ENCODE peak calls at places on chromosomes 13 and 19, in nine cellular contexts. One of them, this sample, is unnamed.

GRCh38 chr19:52991484-52991883 is 22.2 kb upstream of the ERVV-1 start:
- DNase-seq in EH: peak; percentile 88
- DNase-seq in DMS153: no peak
- DNase-seq in M059J: peak; percentile 95
- DNase-seq in activated T-helper 9 cell treated with anti-CD3 and anti-CD28 coated beads, Interleukin-2, amount 50 U/mL, for 16 hours: no peak
- DNase-seq in GDM1: no peak
- DNase-seq in pancreas: no peak
- DNase-seq in activated T-cell treated with anti-CD3 and anti-CD28 coated beads, Interleukin-2, amount 50 U/mL, for 48 hours: no peak
- DNase-seq in AG09309: peak; percentile 2
- DNase-seq in this sample: no peak

GRCh38 chr19:49431330-49431749 is 6.2 kb downstream of the GFY start:
- DNase-seq in EH: no peak
- DNase-seq in DMS153: no peak
- DNase-seq in M059J: no peak
- DNase-seq in activated T-helper 9 cell treated with anti-CD3 and anti-CD28 coated beads, Interleukin-2, amount 50 U/mL, for 16 hours: no peak
- DNase-seq in GDM1: no peak
- DNase-seq in pancreas: no peak
- DNase-seq in activated T-cell treated with anti-CD3 and anti-CD28 coated beads, Interleukin-2, amount 50 U/mL, for 48 hours: peak; percentile 65
- DNase-seq in AG09309: no peak
- DNase-seq in this sample: no peak

GRCh38 chr19:5243878-5244277 is 96.7 kb downstream of the PTPRS start:
- DNase-seq in EH: no peak
- DNase-seq in DMS153: no peak
- DNase-seq in M059J: no peak
- DNase-seq in activated T-helper 9 cell treated with anti-CD3 and anti-CD28 coated beads, Interleukin-2, amount 50 U/mL, for 16 hours: no peak
- DNase-seq in GDM1: no peak
- DNase-seq in pancreas: no peak
- DNase-seq in activated T-cell treated with anti-CD3 and anti-CD28 coated beads, Interleukin-2, amount 50 U/mL, for 48 hours: no peak
- DNase-seq in AG09309: no peak
- DNase-seq in this sample: no peak

GRCh38 chr13:49443327-49443688 is 556 bp downstream of the CAB39L start:
- DNase-seq in EH: peak; percentile 57
- DNase-seq in DMS153: no peak
- DNase-seq in M059J: peak; percentile 46
- DNase-seq in activated T-helper 9 cell treated with anti-CD3 and anti-CD28 coated beads, Interleukin-2, amount 50 U/mL, for 16 hours: no peak
- DNase-seq in GDM1: no peak
- DNase-seq in pancreas: no peak
- DNase-seq in activated T-cell treated with anti-CD3 and anti-CD28 coated beads, Interleukin-2, amount 50 U/mL, for 48 hours: no peak
- DNase-seq in AG09309: no peak
- DNase-seq in this sample: no peak

GRCh38 chr19:16325671-16326400 is 1.2 kb downstream of the KLF2 start:
- DNase-seq in EH: peak; percentile 44
- DNase-seq in DMS153: no peak
- DNase-seq in M059J: no peak
- DNase-seq in activated T-helper 9 cell treated with anti-CD3 and anti-CD28 coated beads, Interleukin-2, amount 50 U/mL, for 16 hours: peak; percentile 34
- DNase-seq in GDM1: no peak
- DNase-seq in pancreas: peak; percentile 39
- DNase-seq in activated T-cell treated with anti-CD3 and anti-CD28 coated beads, Interleukin-2, amount 50 U/mL, for 48 hours: peak; percentile 56
- DNase-seq in AG09309: no peak
- DNase-seq in this sample: peak; percentile 64

GRCh38 chr13:46598140-46598819 is 45.3 kb downstream of the LRCH1 start:
- DNase-seq in EH: no peak
- DNase-seq in DMS153: no peak
- DNase-seq in M059J: no peak
- DNase-seq in activated T-helper 9 cell treated with anti-CD3 and anti-CD28 coated beads, Interleukin-2, amount 50 U/mL, for 16 hours: no peak
- DNase-seq in GDM1: peak; percentile 41
- DNase-seq in pancreas: no peak
- DNase-seq in activated T-cell treated with anti-CD3 and anti-CD28 coated beads, Interleukin-2, amount 50 U/mL, for 48 hours: no peak
- DNase-seq in AG09309: no peak
- DNase-seq in this sample: no peak

GRCh38 chr19:14187586-14187985 is 18.4 kb downstream of the ADGRL1 start:
- DNase-seq in EH: no peak
- DNase-seq in DMS153: no peak
- DNase-seq in M059J: no peak
- DNase-seq in activated T-helper 9 cell treated with anti-CD3 and anti-CD28 coated beads, Interleukin-2, amount 50 U/mL, for 16 hours: no peak
- DNase-seq in GDM1: peak; percentile 17
- DNase-seq in pancreas: no peak
- DNase-seq in activated T-cell treated with anti-CD3 and anti-CD28 coated beads, Interleukin-2, amount 50 U/mL, for 48 hours: no peak
- DNase-seq in AG09309: no peak
- DNase-seq in this sample: no peak

GRCh38 chr19:58550362-58551122 is 4.4 kb downstream of the CHMP2A start:
- DNase-seq in EH: no peak
- DNase-seq in DMS153: no peak
- DNase-seq in M059J: no peak
- DNase-seq in activated T-helper 9 cell treated with anti-CD3 and anti-CD28 coated beads, Interleukin-2, amount 50 U/mL, for 16 hours: no peak
- DNase-seq in GDM1: no peak
- DNase-seq in pancreas: no peak
- DNase-seq in activated T-cell treated with anti-CD3 and anti-CD28 coated beads, Interleukin-2, amount 50 U/mL, for 48 hours: peak; percentile 29
- DNase-seq in AG09309: no peak
- DNase-seq in this sample: peak; percentile 55

GRCh38 chr13:59483441-59484116 is 680.1 kb downstream of the DIAPH3 start:
- DNase-seq in EH: peak; percentile 67
- DNase-seq in DMS153: no peak
- DNase-seq in M059J: no peak
- DNase-seq in activated T-helper 9 cell treated with anti-CD3 and anti-CD28 coated beads, Interleukin-2, amount 50 U/mL, for 16 hours: no peak
- DNase-seq in GDM1: peak; percentile 29
- DNase-seq in pancreas: peak; percentile 63
- DNase-seq in activated T-cell treated with anti-CD3 and anti-CD28 coated beads, Interleukin-2, amount 50 U/mL, for 48 hours: no peak
- DNase-seq in AG09309: no peak
- DNase-seq in this sample: no peak

GRCh38 chr13:106246237-106246636 is 289.2 kb downstream of the EFNB2 start:
- DNase-seq in EH: no peak
- DNase-seq in DMS153: no peak
- DNase-seq in M059J: no peak
- DNase-seq in activated T-helper 9 cell treated with anti-CD3 and anti-CD28 coated beads, Interleukin-2, amount 50 U/mL, for 16 hours: no peak
- DNase-seq in GDM1: no peak
- DNase-seq in pancreas: no peak
- DNase-seq in activated T-cell treated with anti-CD3 and anti-CD28 coated beads, Interleukin-2, amount 50 U/mL, for 48 hours: no peak
- DNase-seq in AG09309: no peak
- DNase-seq in this sample: no peak

GRCh38 chr13:67515895-67516294 is 285.8 kb upstream of the PCDH9 start:
- DNase-seq in EH: no peak
- DNase-seq in DMS153: no peak
- DNase-seq in M059J: peak; percentile 0
- DNase-seq in activated T-helper 9 cell treated with anti-CD3 and anti-CD28 coated beads, Interleukin-2, amount 50 U/mL, for 16 hours: no peak
- DNase-seq in GDM1: no peak
- DNase-seq in pancreas: no peak
- DNase-seq in activated T-cell treated with anti-CD3 and anti-CD28 coated beads, Interleukin-2, amount 50 U/mL, for 48 hours: no peak
- DNase-seq in AG09309: no peak
- DNase-seq in this sample: no peak

This sample was measured in activated CD8-positive, alpha-beta memory T cell treated with anti-CD3 and anti-CD28 coated beads, Interleukin-2, amount 50 U/mL, for 48 hours.